ENCODE peak calls at places on chromosomes 1 and 21, in seven cellular contexts. G is IMR-90; U is ovary; W is HCT116; O is psoas muscle; C is effector memory CD4-positive, alpha-beta T cell; L is CD8-positive, alpha-beta T cell. Y is an unnamed sample. For H3K27me3 and H3K9me3, the result is how much of the 10 kb centered on the place peaks cover.

GRCh38 chr21:32494946-32495703 is 82.6 kb downstream of the EVA1C start:
- DNase-seq in G (peak), U (no peak), W (no peak), O (no peak), C (no peak), L (no peak), Y (peak)

GRCh38 chr1:86754265-86754974 is 50.0 kb downstream of the SH3GLB1 start:
- DNase-seq in G (no peak), U (no peak), W (no peak), O (no peak), C (no peak), L (no peak), Y (no peak)

GRCh38 chr1:53715478-53715877 is 23.5 kb downstream of the GLIS1 start:
- DNase-seq in G (peak), U (no peak), W (no peak), O (no peak), C (no peak), L (no peak), Y (peak)

GRCh38 chr1:222629921-222630535 is 12.1 kb downstream of the MIA3 start:
- DNase-seq in G (peak), U (no peak), W (no peak), O (no peak), C (no peak), L (no peak), Y (no peak)

GRCh38 chr1:76379506-76379905 is 305.0 kb downstream of the ST6GALNAC3 start:
- DNase-seq in G (no peak), U (no peak), W (no peak), O (no peak), C (no peak), L (no peak), Y (peak)

GRCh38 chr21:26490771-26491170 is 82.3 kb downstream of the CYYR1 start:
- DNase-seq in G (no peak), U (no peak), W (no peak), O (no peak), C (no peak), L (no peak), Y (no peak)

GRCh38 chr21:29939859-29940245 is at the start of gene GRIK1:
- DNase-seq in G (no peak), U (no peak), W (no peak), O (no peak), C (no peak), L (no peak), Y (peak)

GRCh38 chr1:231233735-231234417 is 7.1 kb upstream of the GNPAT start:
- DNase-seq in G (no peak), U (no peak), W (peak), O (no peak), C (no peak), L (no peak), Y (peak)

GRCh38 chr1:12067900-12068821 is 5.1 kb downstream of the TNFRSF8 start:
- DNase-seq in G (peak), U (no peak), W (no peak), O (no peak), C (no peak), L (no peak), Y (no peak)

GRCh38 chr1:25485536-25486235 is 55.0 kb downstream of the MACO1 start:
- DNase-seq in G (no peak), U (no peak), W (no peak), O (no peak), C (no peak), L (no peak), Y (no peak)

GRCh38 chr1:160108888-160109662 is 6.5 kb upstream of the ATP1A2 start:
- DNase-seq in G (peak), U (peak), W (peak), O (no peak), C (no peak), L (no peak), Y (no peak)

GRCh38 chr1:46806196-46807020 is 7.6 kb downstream of the CYP4B1 start:
- DNase-seq in G (no peak), U (no peak), W (no peak), O (peak), C (no peak), L (no peak), Y (no peak)

GRCh38 chr1:74693473-74693872 is 19.9 kb upstream of the ERICH3 start:
- DNase-seq in G (peak), U (no peak), W (no peak), O (no peak), C (no peak), L (no peak), Y (no peak)

GRCh38 chr1:2893473-2894120 is 92.1 kb upstream of the TTC34 start:
- DNase-seq in G (no peak), U (no peak), W (no peak), O (no peak), C (no peak), L (no peak), Y (no peak)

GRCh38 chr1:9397984-9398526 is 105.4 kb downstream of the SPSB1 start:
- DNase-seq in G (peak), U (no peak), W (no peak), O (peak), C (no peak), L (no peak), Y (no peak)

GRCh38 chr1:14267991-14268390 is 330.5 kb upstream of the KAZN start:
- DNase-seq in G (no peak), U (no peak), W (no peak), O (no peak), C (no peak), L (no peak), Y (no peak)

GRCh38 chr1:164977561-164977960 is 379.0 kb downstream of the LMX1A start:
- DNase-seq in G (no peak), U (no peak), W (no peak), O (no peak), C (no peak), L (no peak), Y (no peak)

GRCh38 chr1:219548386-219548785 is 64.5 kb downstream of the ZC3H11B start:
- DNase-seq in G (no peak), U (no peak), W (no peak), O (no peak), C (no peak), L (no peak), Y (no peak)

GRCh38 chr1:5728956-5729355 is 263.3 kb downstream of the NPHP4 start:
- DNase-seq in G (no peak), U (no peak), W (no peak), O (no peak), C (no peak), L (no peak), Y (no peak)

GRCh38 chr1:115782571-115783281 is 14.2 kb upstream of the CASQ2 start:
- DNase-seq in G (peak), U (no peak), W (peak), O (no peak), C (no peak), L (no peak), Y (peak)

GRCh38 chr1:162166934-162167615 is 97.6 kb downstream of the NOS1AP start:
- DNase-seq in G (no peak), U (no peak), W (no peak), O (no peak), C (no peak), L (no peak), Y (no peak)

GRCh38 chr1:223887724-223888428 is 42.1 kb upstream of the TP53BP2 start:
- DNase-seq in G (peak), U (no peak), W (peak), O (peak), C (no peak), L (no peak), Y (peak)

GRCh38 chr1:236733654-236734053 is 47.4 kb downstream of the ACTN2 start:
- DNase-seq in G (no peak), U (no peak), W (no peak), O (no peak), C (no peak), L (no peak), Y (no peak)

GRCh38 chr1:97814121-97814520 is 106.7 kb downstream of the DPYD start:
- DNase-seq in G (peak), U (no peak), W (no peak), O (no peak), C (no peak), L (no peak), Y (no peak)

GRCh38 chr1:57860333-57860732 is 436.5 kb upstream of the DAB1 start:
- DNase-seq in G (no peak), U (no peak), W (no peak), O (no peak), C (no peak), L (no peak), Y (no peak)

GRCh38 chr1:68121536-68121935 is 71.1 kb upstream of the DIRAS3 start:
- DNase-seq in G (peak), U (no peak), W (no peak), O (no peak), C (no peak), L (no peak), Y (peak)

GRCh38 chr1:202349263-202349928 is 897 bp downstream of the PPP1R12B start:
- DNase-seq in G (peak), U (no peak), W (no peak), O (no peak), C (no peak), L (no peak), Y (no peak)

GRCh38 chr1:170698301-170698700 is 34.4 kb downstream of the PRRX1 start:
- DNase-seq in G (no peak), U (no peak), W (no peak), O (no peak), C (no peak), L (no peak), Y (no peak)

GRCh38 chr1:109113787-109114568 is at the start of gene ELAPOR1:
- DNase-seq in G (peak), U (peak), W (no peak), O (peak), C (peak), L (peak), Y (no peak)

GRCh38 chr1:40182956-40183710 is 21.9 kb downstream of the RLF start:
- DNase-seq in G (peak), U (no peak), W (peak), O (no peak), C (no peak), L (no peak), Y (no peak)

GRCh38 chr1:91700332-91700731 is 185.6 kb downstream of the TGFBR3 start:
- DNase-seq in G (peak), U (no peak), W (no peak), O (no peak), C (no peak), L (no peak), Y (peak)

GRCh38 chr1:18922319-18922726 is 20.0 kb upstream of the ALDH4A1 start:
- DNase-seq in G (peak), U (peak), W (no peak), O (peak), C (no peak), L (no peak), Y (peak)

GRCh38 chr1:96234299-96234698 is 487.3 kb upstream of the PTBP2 start:
- DNase-seq in G (peak), U (no peak), W (peak), O (peak), C (no peak), L (no peak), Y (no peak)

GRCh38 chr1:204435246-204435885 is 23.7 kb upstream of the PPP1R15B start:
- DNase-seq in G (peak), U (no peak), W (no peak), O (no peak), C (no peak), L (no peak), Y (no peak)

GRCh38 chr1:172993640-172994039 is 57.1 kb downstream of the TNFSF18 start:
- DNase-seq in G (peak), U (no peak), W (no peak), O (no peak), C (no peak), L (no peak), Y (no peak)

GRCh38 chr1:17405898-17406759 is 33.3 kb downstream of the RCC2 start:
- DNase-seq in G (peak), U (peak), W (peak), O (peak), C (no peak), L (peak), Y (peak)

GRCh38 chr21:36170823-36171222 is 14.2 kb downstream of the DOP1B start:
- DNase-seq in G (no peak), U (no peak), W (no peak), O (no peak), C (no peak), L (no peak), Y (no peak)

GRCh38 chr1:184576822-184577790 is 177.6 kb downstream of the EDEM3 start:
- DNase-seq in G (no peak), U (no peak), W (no peak), O (no peak), C (no peak), L (no peak), Y (no peak)

GRCh38 chr1:228058172-228058980 is 24.1 kb upstream of the ARF1 start:
- DNase-seq in G (no peak), U (peak), W (no peak), O (peak), C (no peak), L (no peak), Y (no peak)
- H3K27me3 ChIP-seq in G (under half), U (under half), W (under half), O (under half), C (under half), L (under half), Y (under half)

GRCh38 chr1:153880962-153881361 is 41.8 kb downstream of the GATAD2B start:
- DNase-seq in G (peak), U (peak), W (no peak), O (peak), C (no peak), L (peak), Y (no peak)
- H3K4me3 ChIP-seq in G (peak), U (no peak), W (no peak), O (no peak), C (no peak), L (no peak), Y (no peak)

GRCh38 chr1:152683846-152684245 is 2.1 kb upstream of the LCE2B start:
- DNase-seq in G (no peak), U (no peak), W (no peak), O (no peak), C (no peak), L (no peak), Y (no peak)

GRCh38 chr1:152679454-152679853 is 4.4 kb downstream of the LCE2C start:
- DNase-seq in G (no peak), U (no peak), W (no peak), O (no peak), C (no peak), L (no peak), Y (no peak)
- H3K9me3 ChIP-seq in G (under half), U (under half), W (under half), O (under half), C (under half), L (under half), Y (under half)

GRCh38 chr1:181479137-181479745 is 4.1 kb upstream of the CACNA1E start:
- DNase-seq in G (peak), U (peak), W (peak), O (peak), C (no peak), L (no peak), Y (peak)

GRCh38 chr1:181483561-181484291 is 409 bp downstream of the CACNA1E start:
- DNase-seq in G (no peak), U (no peak), W (no peak), O (no peak), C (no peak), L (no peak), Y (no peak)

GRCh38 chr1:181482521-181483083 is 715 bp upstream of the CACNA1E start:
- DNase-seq in G (peak), U (no peak), W (no peak), O (no peak), C (no peak), L (no peak), Y (peak)

GRCh38 chr1:181483084-181483559 is at the start of gene CACNA1E:
- DNase-seq in G (no peak), U (no peak), W (no peak), O (no peak), C (no peak), L (no peak), Y (no peak)

GRCh38 chr1:181482001-181482430 is 1.3 kb upstream of the CACNA1E start:
- DNase-seq in G (no peak), U (no peak), W (no peak), O (no peak), C (no peak), L (no peak), Y (no peak)
- H3K27me3 ChIP-seq in G (under half), U (under half), W (under half), O (under half), C (under half), L (under half), Y (half or more)

DNA sequence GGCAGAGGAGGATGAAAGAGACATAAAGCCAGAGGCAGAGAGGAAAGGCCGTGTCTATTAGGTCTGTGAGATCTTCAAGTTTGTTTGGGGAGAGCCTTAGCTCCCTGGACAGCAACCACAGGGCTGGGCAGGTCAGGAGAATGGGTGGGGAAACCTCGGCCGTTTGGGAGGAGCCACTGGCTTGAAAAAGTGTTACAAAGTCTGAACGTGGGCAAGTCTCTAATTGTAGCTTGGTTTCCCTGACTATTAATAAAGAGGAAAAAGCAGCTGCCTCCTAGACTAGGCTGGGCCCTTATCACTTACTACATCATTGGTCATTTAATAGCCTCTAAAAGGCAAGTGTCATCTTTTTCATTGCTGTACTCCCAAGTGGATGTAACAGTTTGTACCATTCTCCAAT is at the start of gene CCDC17:
- DNase-seq in G (no peak), U (no peak), W (no peak), O (no peak), C (no peak), L (no peak), Y (no peak)
- H3K4me3 ChIP-seq in G (no peak), U (no peak), W (no peak), O (peak), C (no peak), L (no peak), Y (no peak)

GRCh38 chr1:112759228-112759627 is 44.1 kb upstream of the PPM1J start:
- DNase-seq in G (no peak), U (no peak), W (no peak), O (no peak), C (no peak), L (no peak), Y (no peak)

GRCh38 chr1:112762541-112763141 is 47.5 kb upstream of the PPM1J start:
- DNase-seq in G (peak), U (no peak), W (no peak), O (no peak), C (no peak), L (no peak), Y (peak)

GRCh38 chr1:112767646-112768045 is 52.5 kb upstream of the PPM1J start:
- DNase-seq in G (no peak), U (no peak), W (no peak), O (no peak), C (no peak), L (no peak), Y (no peak)

DNA sequence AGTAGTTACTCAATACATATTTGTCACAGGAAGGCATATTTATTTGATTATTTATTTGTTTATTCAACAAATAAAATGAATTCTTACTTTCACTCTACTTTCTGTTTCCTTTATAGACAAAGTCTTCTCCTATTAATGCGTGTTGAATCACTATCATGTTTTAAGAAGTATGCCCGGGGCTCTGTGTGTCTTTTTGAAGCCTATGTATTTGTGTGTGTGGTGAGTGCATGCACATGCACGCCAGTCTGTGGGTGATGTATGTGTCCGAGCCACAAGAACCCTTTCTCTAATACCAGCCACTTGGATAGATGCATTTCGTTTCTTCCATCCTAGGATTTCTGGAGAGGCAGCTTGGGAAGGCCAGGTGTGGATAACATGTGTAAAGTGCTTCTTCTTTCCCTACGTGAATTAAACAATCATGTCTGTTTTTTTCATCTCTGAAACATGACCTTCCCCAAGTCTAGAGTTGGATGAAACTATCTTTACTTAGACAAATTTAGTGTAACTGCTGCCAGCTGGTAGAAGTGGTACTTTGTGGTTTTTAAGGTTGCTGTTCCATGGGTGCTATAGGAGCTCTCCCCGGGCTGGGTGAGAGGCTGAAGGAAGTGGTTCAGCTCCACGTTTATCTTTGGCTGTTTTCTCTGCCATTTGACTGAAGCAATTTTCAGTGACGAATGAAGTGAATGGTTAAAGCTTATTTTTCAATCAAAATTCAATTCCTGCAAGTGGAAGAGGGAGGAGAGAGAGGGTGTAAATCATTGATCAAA is 46.8 kb upstream of the PPM1J start:
- DNase-seq in G (no peak), U (no peak), W (no peak), O (no peak), C (no peak), L (no peak), Y (no peak)
- H3K9me3 ChIP-seq in G (under half), U (under half), W (under half), O (under half), C (under half), L (under half), Y (under half)

GRCh38 chr1:110672001-110672752 is 2.6 kb downstream of the KCNA3 start:
- DNase-seq in G (peak), U (no peak), W (no peak), O (no peak), C (peak), L (peak), Y (no peak)
- H3K27me3 ChIP-seq in G (under half), U (under half), W (under half), O (under half), C (under half), L (under half), Y (half or more)

DNA sequence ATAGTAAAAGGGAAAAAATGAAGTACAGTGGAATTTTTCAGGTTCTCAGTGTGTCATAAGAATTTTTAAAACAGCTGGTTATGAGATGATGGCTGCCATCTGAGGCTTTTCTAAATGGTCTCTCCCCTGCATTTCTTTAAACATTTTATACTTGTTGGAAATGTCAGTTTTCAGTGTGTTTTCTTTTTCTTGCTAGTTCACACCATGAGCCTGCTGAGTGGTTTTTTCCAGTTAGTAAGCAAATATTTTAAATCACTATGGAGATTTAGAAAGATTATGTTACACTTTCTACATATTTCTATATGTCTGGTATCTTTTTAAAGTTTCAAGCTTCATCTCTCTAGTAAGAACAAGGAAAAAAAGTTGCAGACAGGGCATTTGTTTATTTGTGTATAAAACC is 9.6 kb downstream of the RBM15 start:
- DNase-seq in G (no peak), U (no peak), W (no peak), O (no peak), C (no peak), L (no peak), Y (no peak)
- H3K4me3 ChIP-seq in G (no peak), U (no peak), W (no peak), O (peak), C (no peak), L (no peak), Y (no peak)

Y was measured in MG63.